ENCODE peak calls at places on chromosomes 4 and X, in ten cellular contexts. One of them, this sample, is unnamed.
A peak's percentile ranks its signal among the peaks of the same experiment; 100 is the strongest.

GRCh38 chr4:110550260-110550659 is 72.6 kb downstream of the PITX2 start:
- DNase-seq in right lobe of liver: no peak
- DNase-seq in ovary: no peak
- DNase-seq in CD4-positive, alpha-beta memory T cell: no peak
- DNase-seq in GM23338: no peak
- DNase-seq in hepatocyte: peak; percentile 12
- DNase-seq in cardiac muscle cell: no peak
- DNase-seq in spleen: no peak
- DNase-seq in fibroblast of lung: peak; percentile 58
- DNase-seq in prostate gland: no peak
- DNase-seq in this sample: no peak

GRCh38 chr4:77052352-77052751 is 23.4 kb downstream of the CCNI start:
- DNase-seq in right lobe of liver: no peak
- DNase-seq in ovary: peak; percentile 40
- DNase-seq in CD4-positive, alpha-beta memory T cell: peak; percentile 42
- DNase-seq in GM23338: peak; percentile 92
- DNase-seq in hepatocyte: peak; percentile 63
- DNase-seq in cardiac muscle cell: peak; percentile 64
- DNase-seq in spleen: no peak
- DNase-seq in fibroblast of lung: peak; percentile 44
- DNase-seq in prostate gland: no peak
- DNase-seq in this sample: no peak

GRCh38 chr4:23333946-23334878 is 555.6 kb downstream of the PPARGC1A start:
- DNase-seq in right lobe of liver: no peak
- DNase-seq in ovary: peak; percentile 16
- DNase-seq in CD4-positive, alpha-beta memory T cell: peak; percentile 67
- DNase-seq in GM23338: peak; percentile 85
- DNase-seq in hepatocyte: peak; percentile 26
- DNase-seq in cardiac muscle cell: peak; percentile 9
- DNase-seq in spleen: no peak
- DNase-seq in fibroblast of lung: peak; percentile 99
- DNase-seq in prostate gland: no peak
- DNase-seq in this sample: no peak

GRCh38 chr4:119750771-119751170 is 122.2 kb upstream of the PDE5A start:
- DNase-seq in right lobe of liver: no peak
- DNase-seq in ovary: no peak
- DNase-seq in CD4-positive, alpha-beta memory T cell: no peak
- DNase-seq in GM23338: no peak
- DNase-seq in hepatocyte: no peak
- DNase-seq in cardiac muscle cell: no peak
- DNase-seq in spleen: no peak
- DNase-seq in fibroblast of lung: peak; percentile 94
- DNase-seq in prostate gland: no peak
- DNase-seq in this sample: no peak

GRCh38 chr4:155818639-155819038 is 47.4 kb downstream of the ASIC5 start:
- DNase-seq in right lobe of liver: no peak
- DNase-seq in ovary: no peak
- DNase-seq in CD4-positive, alpha-beta memory T cell: no peak
- DNase-seq in GM23338: no peak
- DNase-seq in hepatocyte: no peak
- DNase-seq in cardiac muscle cell: no peak
- DNase-seq in spleen: no peak
- DNase-seq in fibroblast of lung: peak; percentile 27
- DNase-seq in prostate gland: no peak
- DNase-seq in this sample: no peak

GRCh38 chrX:12975999-12976558 is 1.2 kb downstream of the TMSB4X start:
- DNase-seq in right lobe of liver: peak; percentile 70
- DNase-seq in ovary: peak; percentile 56
- DNase-seq in CD4-positive, alpha-beta memory T cell: peak; percentile 36
- DNase-seq in GM23338: peak; percentile 44
- DNase-seq in hepatocyte: peak; percentile 75
- DNase-seq in cardiac muscle cell: peak; percentile 32
- DNase-seq in spleen: peak; percentile 89
- DNase-seq in fibroblast of lung: peak; percentile 54
- DNase-seq in prostate gland: no peak
- DNase-seq in this sample: peak; percentile 45

GRCh38 chr4:19239565-19239964 is 1012.1 kb upstream of the SLIT2 start:
- DNase-seq in right lobe of liver: no peak
- DNase-seq in ovary: no peak
- DNase-seq in CD4-positive, alpha-beta memory T cell: no peak
- DNase-seq in GM23338: no peak
- DNase-seq in hepatocyte: no peak
- DNase-seq in cardiac muscle cell: no peak
- DNase-seq in spleen: no peak
- DNase-seq in fibroblast of lung: peak; percentile 82
- DNase-seq in prostate gland: no peak
- DNase-seq in this sample: no peak

GRCh38 chrX:19904778-19905367 is 17.5 kb upstream of the SH3KBP1 start:
- DNase-seq in right lobe of liver: no peak
- DNase-seq in ovary: no peak
- DNase-seq in CD4-positive, alpha-beta memory T cell: peak; percentile 40
- DNase-seq in GM23338: peak; percentile 79
- DNase-seq in hepatocyte: peak; percentile 36
- DNase-seq in cardiac muscle cell: peak; percentile 39
- DNase-seq in spleen: no peak
- DNase-seq in fibroblast of lung: peak; percentile 37
- DNase-seq in prostate gland: peak; percentile 23
- DNase-seq in this sample: peak; percentile 7

GRCh38 chr4:26260571-26260970 is 60.2 kb upstream of the RBPJ start:
- DNase-seq in right lobe of liver: no peak
- DNase-seq in ovary: no peak
- DNase-seq in CD4-positive, alpha-beta memory T cell: no peak
- DNase-seq in GM23338: no peak
- DNase-seq in hepatocyte: no peak
- DNase-seq in cardiac muscle cell: no peak
- DNase-seq in spleen: no peak
- DNase-seq in fibroblast of lung: no peak
- DNase-seq in prostate gland: no peak
- DNase-seq in this sample: no peak

GRCh38 chr4:150971901-150972300 is 43.2 kb downstream of the LRBA start:
- DNase-seq in right lobe of liver: no peak
- DNase-seq in ovary: no peak
- DNase-seq in CD4-positive, alpha-beta memory T cell: no peak
- DNase-seq in GM23338: no peak
- DNase-seq in hepatocyte: no peak
- DNase-seq in cardiac muscle cell: no peak
- DNase-seq in spleen: no peak
- DNase-seq in fibroblast of lung: no peak
- DNase-seq in prostate gland: no peak
- DNase-seq in this sample: no peak

GRCh38 chr4:99968330-99968729 is 18.3 kb upstream of the H2AZ1 start:
- DNase-seq in right lobe of liver: no peak
- DNase-seq in ovary: no peak
- DNase-seq in CD4-positive, alpha-beta memory T cell: no peak
- DNase-seq in GM23338: peak; percentile 4
- DNase-seq in hepatocyte: peak; percentile 7
- DNase-seq in cardiac muscle cell: no peak
- DNase-seq in spleen: no peak
- DNase-seq in fibroblast of lung: peak; percentile 87
- DNase-seq in prostate gland: no peak
- DNase-seq in this sample: no peak

DNA sequence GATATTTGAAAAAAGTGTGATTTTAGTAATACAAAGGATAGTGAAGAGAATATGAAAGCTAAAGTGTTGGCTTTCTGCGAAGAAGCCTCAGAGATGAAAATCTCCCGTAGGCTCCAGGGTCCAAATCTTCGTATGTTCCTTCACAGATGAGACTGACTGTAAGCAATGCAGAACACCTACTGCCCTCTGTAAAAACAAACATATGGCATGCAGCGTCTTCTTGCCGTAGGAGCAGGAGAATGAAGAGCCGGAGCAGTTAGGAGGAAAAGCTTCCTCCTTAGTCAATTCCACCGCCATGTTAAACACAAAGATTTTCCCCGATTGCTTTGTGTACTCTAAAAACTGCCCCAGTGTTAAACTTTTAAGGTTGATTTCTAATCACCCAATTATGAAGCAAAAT is 22.5 kb downstream of the RWDD4 start:
- DNase-seq in right lobe of liver: no peak
- DNase-seq in ovary: peak; percentile 16
- DNase-seq in CD4-positive, alpha-beta memory T cell: no peak
- DNase-seq in GM23338: peak; percentile 27
- DNase-seq in hepatocyte: peak; percentile 34
- DNase-seq in cardiac muscle cell: no peak
- DNase-seq in spleen: no peak
- DNase-seq in fibroblast of lung: no peak
- DNase-seq in prostate gland: peak; percentile 40
- DNase-seq in this sample: no peak
- H3K4me3 ChIP-seq in right lobe of liver: peak overlapping the region; percentile 27
- H3K4me3 ChIP-seq in ovary: no peak overlapping the region
- H3K4me3 ChIP-seq in CD4-positive, alpha-beta memory T cell: no peak overlapping the region
- H3K4me3 ChIP-seq in GM23338: peak overlapping the region; percentile 4
- H3K4me3 ChIP-seq in hepatocyte: no peak overlapping the region
- H3K4me3 ChIP-seq in cardiac muscle cell: no peak overlapping the region
- H3K4me3 ChIP-seq in spleen: no peak overlapping the region
- H3K4me3 ChIP-seq in fibroblast of lung: no peak overlapping the region
- H3K4me3 ChIP-seq in prostate gland: peak overlapping the region; percentile 25
- H3K4me3 ChIP-seq in this sample: no peak overlapping the region

DNA sequence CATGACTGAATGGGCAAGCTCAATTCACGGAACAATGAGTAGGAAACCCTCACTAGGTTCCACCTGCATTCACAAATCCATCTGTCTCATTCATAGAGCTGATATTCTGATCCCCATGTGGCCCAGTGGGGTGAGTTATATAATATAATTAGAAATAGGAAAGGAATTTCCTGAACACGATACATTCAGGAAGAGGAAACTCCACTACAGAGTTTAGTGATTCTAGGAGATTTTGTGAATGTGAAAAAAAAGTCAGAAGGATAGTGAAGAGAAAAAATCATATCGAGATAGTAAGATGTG is 471.2 kb downstream of the GASK1B start:
- DNase-seq in right lobe of liver: no peak
- DNase-seq in ovary: no peak
- DNase-seq in CD4-positive, alpha-beta memory T cell: no peak
- DNase-seq in GM23338: no peak
- DNase-seq in hepatocyte: no peak
- DNase-seq in cardiac muscle cell: no peak
- DNase-seq in spleen: no peak
- DNase-seq in fibroblast of lung: peak; percentile 0
- DNase-seq in prostate gland: no peak
- DNase-seq in this sample: no peak
- H3K27ac ChIP-seq in right lobe of liver: no peak overlapping the region
- H3K27ac ChIP-seq in ovary: no peak overlapping the region
- H3K27ac ChIP-seq in CD4-positive, alpha-beta memory T cell: no peak overlapping the region
- H3K27ac ChIP-seq in GM23338: no peak overlapping the region
- H3K27ac ChIP-seq in hepatocyte: no peak overlapping the region
- H3K27ac ChIP-seq in cardiac muscle cell: no peak overlapping the region
- H3K27ac ChIP-seq in spleen: no peak overlapping the region
- H3K27ac ChIP-seq in fibroblast of lung: no peak overlapping the region
- H3K27ac ChIP-seq in prostate gland: no peak overlapping the region
- H3K27ac ChIP-seq in this sample: no peak overlapping the region

GRCh38 chr4:140252742-140253555 is 99.0 kb upstream of the MAML3 start:
- DNase-seq in right lobe of liver: peak; percentile 83
- DNase-seq in ovary: peak; percentile 79
- DNase-seq in CD4-positive, alpha-beta memory T cell: peak; percentile 64
- DNase-seq in GM23338: peak; percentile 74
- DNase-seq in hepatocyte: peak; percentile 90
- DNase-seq in cardiac muscle cell: peak; percentile 84
- DNase-seq in spleen: peak; percentile 92
- DNase-seq in fibroblast of lung: peak; percentile 73
- DNase-seq in prostate gland: peak; percentile 68
- DNase-seq in this sample: peak; percentile 65
- H3K4me1 ChIP-seq in right lobe of liver: no peaks in the 10 kb centered on the region
- H3K4me1 ChIP-seq in ovary: peaks cover 5% of the 10 kb centered on the region
- H3K4me1 ChIP-seq in CD4-positive, alpha-beta memory T cell: no peaks in the 10 kb centered on the region
- H3K4me1 ChIP-seq in GM23338: peaks cover 41% of the 10 kb centered on the region
- H3K4me1 ChIP-seq in hepatocyte: peaks cover 44% of the 10 kb centered on the region
- H3K4me1 ChIP-seq in cardiac muscle cell: peaks cover 38% of the 10 kb centered on the region
- H3K4me1 ChIP-seq in spleen: peaks cover 20% of the 10 kb centered on the region
- H3K4me1 ChIP-seq in fibroblast of lung: peaks cover 21% of the 10 kb centered on the region
- H3K4me1 ChIP-seq in prostate gland: peaks cover 16% of the 10 kb centered on the region
- H3K4me1 ChIP-seq in this sample: peaks cover 13% of the 10 kb centered on the region

GRCh38 chrX:118727686-118728339 is 407 bp downstream of the IL13RA1 start:
- DNase-seq in right lobe of liver: peak; percentile 80
- DNase-seq in ovary: peak; percentile 39
- DNase-seq in CD4-positive, alpha-beta memory T cell: no peak
- DNase-seq in GM23338: no peak
- DNase-seq in hepatocyte: peak; percentile 64
- DNase-seq in cardiac muscle cell: peak; percentile 56
- DNase-seq in spleen: peak; percentile 83
- DNase-seq in fibroblast of lung: peak; percentile 36
- DNase-seq in prostate gland: peak; percentile 11
- DNase-seq in this sample: peak; percentile 69

GRCh38 chrX:118726887-118727685 is at the start of gene IL13RA1:
- DNase-seq in right lobe of liver: peak; percentile 87
- DNase-seq in ovary: peak; percentile 84
- DNase-seq in CD4-positive, alpha-beta memory T cell: no peak
- DNase-seq in GM23338: peak; percentile 89
- DNase-seq in hepatocyte: peak; percentile 93
- DNase-seq in cardiac muscle cell: peak; percentile 92
- DNase-seq in spleen: peak; percentile 89
- DNase-seq in fibroblast of lung: peak; percentile 83
- DNase-seq in prostate gland: peak; percentile 74
- DNase-seq in this sample: peak; percentile 86

GRCh38 chrX:118729043-118729652 is 1.7 kb downstream of the IL13RA1 start:
- DNase-seq in right lobe of liver: no peak
- DNase-seq in ovary: no peak
- DNase-seq in CD4-positive, alpha-beta memory T cell: no peak
- DNase-seq in GM23338: no peak
- DNase-seq in hepatocyte: no peak
- DNase-seq in cardiac muscle cell: no peak
- DNase-seq in spleen: no peak
- DNase-seq in fibroblast of lung: no peak
- DNase-seq in prostate gland: no peak
- DNase-seq in this sample: no peak

GRCh38 chrX:118734909-118735308 is 7.5 kb downstream of the IL13RA1 start:
- DNase-seq in right lobe of liver: no peak
- DNase-seq in ovary: no peak
- DNase-seq in CD4-positive, alpha-beta memory T cell: no peak
- DNase-seq in GM23338: no peak
- DNase-seq in hepatocyte: no peak
- DNase-seq in cardiac muscle cell: no peak
- DNase-seq in spleen: no peak
- DNase-seq in fibroblast of lung: no peak
- DNase-seq in prostate gland: no peak
- DNase-seq in this sample: no peak

DNA sequence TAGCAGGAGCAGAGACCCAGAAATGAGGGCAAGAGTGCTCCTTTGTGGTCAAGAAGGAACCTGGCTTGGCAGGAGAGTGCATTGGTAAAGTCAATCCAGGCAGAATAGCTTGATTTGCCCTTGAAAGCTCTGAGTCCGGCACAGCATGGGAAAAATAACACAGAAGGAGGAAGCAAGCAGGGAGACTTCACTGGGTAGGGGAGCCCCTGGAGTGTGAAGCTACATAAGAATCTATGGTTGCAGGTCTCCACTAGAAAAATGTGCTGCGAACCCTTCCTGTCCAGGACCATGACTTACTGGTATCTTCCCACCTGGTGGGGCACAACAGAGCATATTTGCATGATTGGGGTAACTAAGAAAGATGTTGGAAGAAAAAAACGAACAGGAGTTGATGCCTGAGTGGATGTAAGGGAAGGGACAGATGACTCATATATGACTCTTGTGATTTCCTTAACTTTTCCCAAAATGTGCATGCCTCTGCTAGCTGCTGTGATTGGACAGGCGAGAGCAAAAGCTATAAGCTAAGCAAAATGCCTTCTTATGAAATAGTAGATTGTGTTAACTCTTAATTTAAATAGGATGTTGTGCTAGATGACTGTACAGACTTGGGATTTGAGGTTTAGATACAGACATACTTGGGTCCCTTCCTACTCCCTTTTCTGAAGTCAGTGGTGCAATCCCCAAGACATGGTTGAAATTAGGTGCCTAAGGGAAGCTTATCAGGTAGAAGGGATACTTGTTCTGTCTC is 3.3 kb downstream of the IL13RA1 start:
- DNase-seq in right lobe of liver: no peak
- DNase-seq in ovary: no peak
- DNase-seq in CD4-positive, alpha-beta memory T cell: no peak
- DNase-seq in GM23338: no peak
- DNase-seq in hepatocyte: no peak
- DNase-seq in cardiac muscle cell: no peak
- DNase-seq in spleen: no peak
- DNase-seq in fibroblast of lung: peak; percentile 72
- DNase-seq in prostate gland: no peak
- DNase-seq in this sample: no peak
- H3K4me3 ChIP-seq in right lobe of liver: no peak overlapping the region
- H3K4me3 ChIP-seq in ovary: no peak overlapping the region
- H3K4me3 ChIP-seq in CD4-positive, alpha-beta memory T cell: no peak overlapping the region
- H3K4me3 ChIP-seq in GM23338: no peak overlapping the region
- H3K4me3 ChIP-seq in hepatocyte: no peak overlapping the region
- H3K4me3 ChIP-seq in cardiac muscle cell: no peak overlapping the region
- H3K4me3 ChIP-seq in spleen: no peak overlapping the region
- H3K4me3 ChIP-seq in fibroblast of lung: peak overlapping the region; percentile 17
- H3K4me3 ChIP-seq in prostate gland: no peak overlapping the region
- H3K4me3 ChIP-seq in this sample: no peak overlapping the region

This sample was measured in pancreas.